ENCODE peak calls at places on chromosomes 5 and 9, in five cellular contexts. W, A, L, B and Q are unnamed samples.

GRCh38 chr9:69411931-69412740 is 87.1 kb downstream of the ENTREP1 start:
- DNase-seq in W (no peak), A (no peak), L (no peak), B (no peak), Q (no peak)

GRCh38 chr5:179762079-179762780 is 29.6 kb downstream of the MAML1 start:
- DNase-seq in W (no peak), A (no peak), L (peak; percentile 23), B (no peak), Q (no peak)

GRCh38 chr5:154211611-154212390 is 21.3 kb downstream of the GALNT10 start:
- DNase-seq in W (no peak), A (no peak), L (peak; percentile 75), B (no peak), Q (peak; percentile 45)

GRCh38 chr9:133684461-133685361 is 48.5 kb downstream of the DBH start:
- DNase-seq in W (peak; percentile 44), A (no peak), L (no peak), B (no peak), Q (no peak)

GRCh38 chr9:100448266-100448665 is 21.3 kb downstream of the MSANTD3 start:
- DNase-seq in W (no peak), A (no peak), L (no peak), B (no peak), Q (no peak)

GRCh38 chr5:75054110-75054930 is 2.0 kb upstream of the GCNT4 start:
- DNase-seq in W (peak; percentile 53), A (no peak), L (peak; percentile 38), B (peak; percentile 50), Q (peak; percentile 53)

GRCh38 chr5:149831492-149831891 is 101.4 kb downstream of the PPARGC1B start:
- DNase-seq in W (no peak), A (no peak), L (peak; percentile 48), B (no peak), Q (peak; percentile 39)

GRCh38 chr5:98639258-98639657 is 134.2 kb upstream of the RGMB start:
- DNase-seq in W (no peak), A (no peak), L (no peak), B (no peak), Q (no peak)

GRCh38 chr9:14400658-14400995 is 86.7 kb upstream of the NFIB start:
- DNase-seq in W (no peak), A (no peak), L (peak; percentile 95), B (peak; percentile 94), Q (peak; percentile 98)

GRCh38 chr9:79584655-79584982 is 12.9 kb downstream of the TLE4 start:
- DNase-seq in W (no peak), A (no peak), L (no peak), B (no peak), Q (no peak)

GRCh38 chr5:150119421-150120061 is 33.2 kb upstream of the CSF1R start:
- DNase-seq in W (no peak), A (no peak), L (no peak), B (no peak), Q (no peak)

GRCh38 chr5:142007237-142007544 is 5.6 kb downstream of the GNPDA1 start:
- DNase-seq in W (no peak), A (no peak), L (no peak), B (no peak), Q (no peak)

GRCh38 chr5:89353837-89354551 is 471.0 kb upstream of the MEF2C start:
- DNase-seq in W (no peak), A (no peak), L (no peak), B (no peak), Q (no peak)

GRCh38 chr5:130549884-130550552 is 615.0 kb downstream of the HINT1 start:
- DNase-seq in W (no peak), A (no peak), L (peak; percentile 92), B (peak; percentile 63), Q (peak; percentile 86)

GRCh38 chr5:179273074-179273435 is 72.2 kb downstream of the ADAMTS2 start:
- DNase-seq in W (peak; percentile 39), A (no peak), L (no peak), B (no peak), Q (no peak)

GRCh38 chr5:135215617-135215995 is 181.6 kb upstream of the PITX1 start:
- DNase-seq in W (peak; percentile 28), A (no peak), L (no peak), B (no peak), Q (no peak)

GRCh38 chr5:170319281-170319680 is 21.7 kb upstream of the LCP2 start:
- DNase-seq in W (no peak), A (no peak), L (no peak), B (no peak), Q (no peak)

GRCh38 chr9:125747765-125748510 is 765 bp downstream of the PBX3 start:
- DNase-seq in W (peak; percentile 73), A (no peak), L (no peak), B (no peak), Q (no peak)

GRCh38 chr5:145697251-145698016 is 137.7 kb downstream of the PRELID2 start:
- DNase-seq in W (no peak), A (no peak), L (peak; percentile 71), B (peak; percentile 70), Q (peak; percentile 80)
- TF ChIP-seq CTCF in W (peak; percentile 52), A (peak; percentile 53), L (peak; percentile 83), B (peak; percentile 54), Q (peak; percentile 81)

DNA sequence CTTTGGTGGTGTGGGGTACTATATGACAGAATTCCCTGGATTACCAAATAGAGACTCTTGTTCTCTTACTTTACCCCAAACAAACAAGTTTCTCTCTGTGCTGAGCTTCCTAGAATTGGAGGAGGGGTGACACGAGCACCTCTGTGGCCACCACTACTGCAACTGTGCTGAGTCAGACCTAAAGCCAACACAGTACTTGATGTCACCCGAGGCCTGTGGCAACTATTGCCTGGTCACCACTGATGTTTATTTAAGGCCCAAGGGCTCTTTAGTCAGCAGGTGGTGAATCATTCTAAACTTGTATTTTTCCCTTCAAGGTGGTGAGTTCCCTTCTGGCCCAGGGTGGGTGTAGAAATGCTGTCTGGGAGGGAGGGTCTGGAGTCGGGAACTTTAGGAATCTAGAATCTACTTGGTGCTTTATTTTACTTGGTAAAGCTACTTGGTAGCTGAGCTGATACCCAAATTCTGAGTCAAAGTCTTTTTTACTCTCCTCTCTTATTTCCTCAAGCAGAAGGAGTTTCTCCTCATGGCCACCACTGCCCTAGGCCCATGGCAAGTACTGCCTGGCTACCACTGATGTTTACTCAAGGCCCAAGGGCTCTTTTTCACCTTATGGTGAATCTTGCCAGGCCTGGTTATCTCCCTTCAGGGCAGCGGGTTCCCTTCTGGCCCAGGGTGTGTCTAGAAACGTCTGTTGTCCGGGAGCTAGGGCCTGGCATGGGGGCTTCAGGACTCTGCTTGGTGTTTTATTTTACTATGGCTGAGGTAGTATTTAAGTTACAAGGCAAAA is 9.8 kb downstream of the LURAP1L start:
- DNase-seq in W (peak; percentile 70), A (peak; percentile 79), L (peak; percentile 98), B (peak; percentile 94), Q (peak; percentile 74)
- H3K4me3 ChIP-seq in W (no peak overlapping the region), A (no peak overlapping the region), L (no peak overlapping the region), B (no peak overlapping the region), Q (no peak overlapping the region)

GRCh38 chr5:16457451-16457850 is 8.1 kb downstream of the ZNF622 start:
- DNase-seq in W (no peak), A (no peak), L (no peak), B (no peak), Q (no peak)
- TF ChIP-seq CTCF in W (no peak), A (no peak), L (no peak), B (peak; percentile 3), Q (peak; percentile 11)

DNA sequence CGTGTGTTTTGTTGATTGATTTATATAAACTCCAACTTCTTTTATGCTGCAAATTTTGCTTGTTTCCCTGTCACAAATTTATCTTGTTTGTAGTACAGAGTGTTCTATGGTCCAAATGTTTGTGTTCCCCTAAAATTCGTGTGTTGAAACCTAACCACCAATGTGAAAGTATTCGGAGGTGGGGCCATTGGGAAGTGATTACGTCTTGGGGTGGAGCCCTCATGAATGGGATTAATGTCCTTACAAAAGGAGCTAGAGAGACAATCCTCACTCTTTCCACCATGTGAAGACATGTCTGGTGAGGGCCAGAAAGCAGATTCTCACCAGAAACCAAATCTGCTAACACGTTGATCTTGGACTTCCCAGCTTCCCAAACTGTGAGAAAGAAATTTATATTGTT is 262.0 kb downstream of the MAN2A1 start:
- DNase-seq in W (no peak), A (no peak), L (no peak), B (no peak), Q (no peak)
- H3K4me3 ChIP-seq in W (no peak overlapping the region), A (no peak overlapping the region), L (no peak overlapping the region), B (no peak overlapping the region), Q (no peak overlapping the region)

GRCh38 chr9:88310310-88310980 is 77.8 kb upstream of the SPIN1 start:
- DNase-seq in W (no peak), A (no peak), L (no peak), B (peak; percentile 31), Q (peak; percentile 13)
- TF ChIP-seq CTCF in W (no peak), A (no peak), L (no peak), B (no peak), Q (peak; percentile 3)